ENCODE peak calls at places on chromosomes 1 and 21, in four cellular contexts. W, G, P and B are unnamed samples.

GRCh38 chr1:235207202-235207565 is 46.1 kb upstream of the RBM34 start:
- DNase-seq in W (peak; percentile 28), G (no peak), P (no peak), B (no peak)

GRCh38 chr1:970242-970972 is 4.1 kb downstream of the PLEKHN1 start:
- DNase-seq in W (no peak), G (no peak), P (no peak), B (no peak)

GRCh38 chr1:233166896-233167295 is 128.6 kb downstream of the PCNX2 start:
- DNase-seq in W (no peak), G (peak; percentile 11), P (no peak), B (no peak)

GRCh38 chr1:206535853-206536188 is 28.5 kb downstream of the RASSF5 start:
- DNase-seq in W (no peak), G (no peak), P (no peak), B (no peak)

GRCh38 chr1:236064674-236065508 is at the start of gene NID1:
- DNase-seq in W (no peak), G (peak; percentile 89), P (peak; percentile 90), B (peak; percentile 80)

GRCh38 chr1:20551945-20552727 is at the start of gene FAM43B:
- DNase-seq in W (no peak), G (peak; percentile 74), P (peak; percentile 84), B (peak; percentile 26)

GRCh38 chr1:182725264-182725965 is 41.0 kb upstream of the RGS8 start:
- DNase-seq in W (no peak), G (peak; percentile 34), P (no peak), B (no peak)

GRCh38 chr1:234975122-234975940 is 153.3 kb downstream of the TOMM20 start:
- DNase-seq in W (no peak), G (peak; percentile 93), P (peak; percentile 16), B (no peak)

GRCh38 chr21:45056917-45057560 is 17.3 kb upstream of the ADARB1 start:
- DNase-seq in W (no peak), G (no peak), P (no peak), B (no peak)

GRCh38 chr1:179303173-179303572 is 9.6 kb downstream of the SOAT1 start:
- DNase-seq in W (no peak), G (no peak), P (no peak), B (no peak)

GRCh38 chr1:61042679-61043009 is 39.7 kb upstream of the NFIA start:
- DNase-seq in W (no peak), G (no peak), P (no peak), B (no peak)
- H3K4me3 ChIP-seq in W (peak overlapping the region; percentile 67), G (peak overlapping the region; percentile 4), P (peak overlapping the region; percentile 56), B (peak overlapping the region; percentile 62)

DNA sequence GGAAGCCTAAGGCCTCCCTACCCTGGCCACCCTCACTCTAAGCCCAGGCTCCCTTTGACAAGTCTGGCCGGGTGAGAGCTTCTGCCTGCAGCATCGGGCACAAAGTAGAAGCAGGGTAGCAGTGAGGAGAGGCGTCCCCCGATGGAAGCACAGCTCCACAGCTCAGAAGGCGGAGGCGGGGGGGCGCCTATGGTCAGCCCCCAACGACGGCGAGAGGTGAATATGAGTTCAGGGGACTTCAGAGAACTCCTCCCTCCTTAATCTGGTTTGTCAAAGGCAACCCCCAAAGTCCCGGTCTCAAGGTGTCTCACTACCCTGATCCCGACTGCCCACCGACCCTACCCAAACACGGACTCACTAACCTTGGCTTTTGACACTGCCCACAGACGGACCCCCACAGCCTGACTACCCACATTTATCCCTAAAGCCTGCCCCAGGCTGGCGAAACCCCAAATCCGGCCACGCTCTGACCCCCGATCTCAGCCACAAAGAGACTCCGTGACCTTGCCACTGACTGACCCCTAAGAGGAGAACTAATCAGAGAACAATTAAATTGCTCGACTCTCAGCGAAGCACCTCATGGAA is 5.3 kb downstream of the ID3 start:
- DNase-seq in W (no peak), G (no peak), P (no peak), B (no peak)
- H3K4me1 ChIP-seq in W (peaks cover 36% of the 10 kb centered on the region), G (peaks cover 49% of the 10 kb centered on the region), P (peaks cover 53% of the 10 kb centered on the region), B (peaks cover 46% of the 10 kb centered on the region)

DNA sequence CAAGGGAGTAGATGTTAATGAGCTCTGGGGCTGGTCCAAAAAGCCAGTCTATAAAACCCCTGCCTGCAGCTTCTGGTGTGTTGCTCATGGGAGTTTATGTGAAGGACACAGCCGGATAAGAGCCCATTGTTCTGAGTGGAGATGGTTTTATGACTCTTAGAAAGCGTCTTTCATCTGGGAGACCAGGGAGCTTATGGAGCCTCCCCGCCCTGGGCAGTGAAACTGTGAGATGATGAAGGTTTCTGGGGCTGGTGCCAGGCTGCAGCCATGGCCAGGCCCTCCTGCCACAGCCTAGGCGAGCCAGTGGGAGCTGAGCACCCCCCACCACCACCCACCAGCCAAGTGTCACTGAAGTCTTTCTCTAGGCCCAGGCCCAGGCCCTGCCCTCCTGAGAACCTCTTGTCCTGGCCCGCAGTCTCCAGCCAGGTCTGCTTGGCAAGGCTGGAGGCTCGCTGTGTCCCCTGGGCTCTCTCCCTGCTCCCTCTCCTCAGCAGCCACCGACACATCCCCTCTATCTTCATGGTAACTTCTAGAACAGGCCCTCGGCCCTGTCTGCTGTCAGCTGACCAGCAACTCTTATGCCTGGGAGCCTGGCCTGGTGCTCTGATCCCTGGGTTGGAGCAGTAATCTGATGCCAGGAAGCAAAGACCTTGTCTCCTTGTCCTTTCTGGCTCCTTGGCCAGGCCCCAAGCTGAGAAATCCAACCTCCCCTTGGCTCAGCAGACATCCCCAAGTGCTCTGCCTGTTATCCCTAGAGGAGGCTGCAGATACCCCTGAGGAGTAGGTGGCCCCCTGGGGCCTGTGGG is 7.6 kb upstream of the ARHGEF10L start:
- DNase-seq in W (no peak), G (peak; percentile 85), P (peak; percentile 83), B (peak; percentile 47)
- H3K27ac ChIP-seq in W (no peak overlapping the region), G (peak overlapping the region; percentile 68), P (peak overlapping the region; percentile 71), B (peak overlapping the region; percentile 84)

DNA sequence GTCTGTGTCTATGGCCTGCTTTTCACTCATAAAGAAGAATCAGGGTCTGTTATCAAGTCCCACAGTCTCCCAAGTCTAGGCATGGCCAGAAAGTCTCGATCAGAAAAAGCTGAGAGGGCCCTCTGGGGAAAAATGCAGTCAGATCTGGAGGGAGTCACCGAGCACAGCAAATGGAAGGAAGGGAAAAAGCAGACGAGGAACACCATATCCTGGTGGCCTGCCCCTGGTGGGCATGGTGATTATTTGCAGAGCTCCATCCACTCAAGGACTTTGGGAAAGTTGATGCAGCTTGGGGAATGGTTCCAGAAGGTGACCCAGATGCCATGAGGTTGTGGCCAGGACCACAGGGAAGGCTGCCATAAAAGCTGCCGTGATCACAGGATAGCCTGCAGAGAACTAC is 189.1 kb downstream of the CLIC6 start:
- DNase-seq in W (no peak), G (no peak), P (no peak), B (no peak)
- H3K4me3 ChIP-seq in W (no peak overlapping the region), G (no peak overlapping the region), P (no peak overlapping the region), B (no peak overlapping the region)

GRCh38 chr1:192629602-192630001 is 6.3 kb upstream of the RGS13 start:
- DNase-seq in W (no peak), G (no peak), P (no peak), B (no peak)

GRCh38 chr1:192628406-192629057 is 7.4 kb upstream of the RGS13 start:
- DNase-seq in W (no peak), G (no peak), P (no peak), B (no peak)

GRCh38 chr1:192627901-192628300 is 8.0 kb upstream of the RGS13 start:
- DNase-seq in W (no peak), G (no peak), P (no peak), B (no peak)

GRCh38 chr1:192630521-192631287 is 5.2 kb upstream of the RGS13 start:
- DNase-seq in W (no peak), G (no peak), P (no peak), B (no peak)

DNA sequence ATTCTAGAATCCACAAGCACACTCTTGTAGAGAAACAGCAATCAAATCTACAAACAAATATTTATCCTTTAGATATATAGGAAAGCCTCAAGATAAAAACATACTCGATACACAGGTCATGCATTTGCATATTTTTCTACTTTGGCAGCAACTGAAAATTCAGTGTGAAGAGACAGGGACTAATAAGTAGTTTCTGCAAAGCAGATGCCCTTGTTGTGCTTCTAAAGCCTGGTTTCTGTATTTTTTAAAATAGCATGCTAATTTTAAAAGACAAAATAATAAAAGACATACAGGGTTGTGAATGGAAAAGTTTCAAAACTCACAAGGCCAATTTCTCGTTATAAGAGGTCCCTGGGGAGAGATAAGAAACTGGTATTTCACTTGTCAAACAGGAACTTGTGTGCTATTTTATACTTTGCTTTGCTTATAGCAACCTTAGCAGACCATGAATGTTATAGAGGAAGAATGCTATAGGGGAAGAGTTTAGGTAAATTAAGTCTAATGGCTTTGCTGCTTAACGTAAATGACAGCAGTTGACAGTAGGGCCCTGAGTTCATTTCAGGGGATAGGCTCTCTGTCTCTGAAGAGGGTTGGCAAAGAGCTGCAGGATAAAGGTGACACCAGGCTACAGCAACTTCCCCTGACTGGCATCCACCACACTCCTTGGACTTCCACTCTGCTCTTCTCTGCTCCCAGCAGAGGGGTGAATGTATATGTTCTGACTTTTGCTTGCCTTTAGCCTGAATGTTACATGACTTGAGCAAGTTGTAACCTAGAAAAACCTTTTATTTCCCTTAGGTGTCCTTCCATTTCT is 9.4 kb upstream of the RGS13 start:
- DNase-seq in W (no peak), G (peak; percentile 56), P (no peak), B (no peak)
- H3K4me1 ChIP-seq in W (no peaks in the 10 kb centered on the region), G (peaks cover 45% of the 10 kb centered on the region), P (peaks cover 2% of the 10 kb centered on the region), B (no peaks in the 10 kb centered on the region)

DNA sequence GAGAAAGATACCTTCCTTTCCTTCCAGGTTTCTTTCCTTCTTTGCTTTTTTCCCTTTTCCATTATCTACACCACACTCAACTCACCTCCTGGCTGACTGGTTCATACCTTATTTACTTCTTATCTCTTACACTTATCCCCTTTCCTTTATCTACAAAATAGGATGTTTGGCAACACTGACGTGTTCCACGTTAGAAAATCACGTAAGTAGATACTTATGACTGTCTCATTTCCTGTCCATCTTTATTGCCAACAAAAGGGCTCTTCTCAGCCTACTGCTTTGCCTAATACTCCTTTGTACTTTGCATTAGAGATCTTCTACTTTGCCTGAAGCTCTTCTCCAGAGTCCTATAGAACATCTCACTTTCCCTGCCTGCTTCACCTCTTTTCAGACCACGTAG is 25.1 kb downstream of the SYNJ1 start:
- DNase-seq in W (no peak), G (peak; percentile 63), P (no peak), B (no peak)
- H3K27ac ChIP-seq in W (no peak overlapping the region), G (no peak overlapping the region), P (no peak overlapping the region), B (no peak overlapping the region)

GRCh38 chr1:202810193-202810614 is 550 bp upstream of the PCAT6 start:
- DNase-seq in W (no peak), G (no peak), P (no peak), B (no peak)

GRCh38 chr1:202810615-202811295 is at the start of gene PCAT6:
- DNase-seq in W (peak; percentile 74), G (peak; percentile 98), P (peak; percentile 96), B (peak; percentile 93)

GRCh38 chr1:202811296-202812175 is 782 bp downstream of the PCAT6 start:
- DNase-seq in W (no peak), G (peak; percentile 16), P (no peak), B (no peak)

GRCh38 chr1:202815120-202815519 is 4.4 kb downstream of the PCAT6 start:
- DNase-seq in W (no peak), G (no peak), P (no peak), B (no peak)

GRCh38 chr1:202812176-202813026 is 1.6 kb downstream of the PCAT6 start:
- DNase-seq in W (no peak), G (no peak), P (no peak), B (no peak)
- H3K4me3 ChIP-seq in W (no peak overlapping the region), G (peak overlapping the region; percentile 72), P (no peak overlapping the region), B (no peak overlapping the region)

DNA sequence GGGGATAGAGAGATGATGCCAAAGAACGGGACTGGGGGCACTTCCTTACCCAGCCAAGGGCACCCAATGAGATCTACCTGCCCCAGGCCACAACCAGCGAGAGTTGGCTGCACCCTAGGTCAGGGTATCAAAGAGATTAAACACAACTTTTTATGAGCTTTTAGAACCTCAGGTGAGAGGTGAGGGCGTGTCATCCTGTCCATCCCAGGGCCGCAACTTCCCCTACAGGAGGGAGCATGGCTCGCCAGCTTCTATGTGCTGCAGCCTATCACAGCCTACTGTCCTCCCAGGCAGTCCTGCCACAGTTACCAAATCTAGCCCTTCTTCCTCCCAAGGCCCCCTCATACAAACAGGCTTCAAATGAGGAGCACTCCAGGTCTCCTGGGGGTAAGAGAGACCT is 12.9 kb downstream of the TMEM9 start:
- DNase-seq in W (no peak), G (no peak), P (no peak), B (no peak)
- H3K4me1 ChIP-seq in W (no peaks in the 10 kb centered on the region), G (peaks cover 2% of the 10 kb centered on the region), P (peaks cover 30% of the 10 kb centered on the region), B (peaks cover 10% of the 10 kb centered on the region)